ENCODE peak calls at places on chromosomes 5 and 9, in four cellular contexts. Y is A549, F is HepG2, C is K562. D is an unnamed sample.

GRCh38 chr5:109630109-109630508 is 59.6 kb upstream of the MAN2A1 start:
- DNase-seq in Y (no peak), F (no peak), C (no peak), D (no peak)

GRCh38 chr5:146813346-146813745 is 65.2 kb downstream of the PPP2R2B start:
- DNase-seq in Y (no peak), F (no peak), C (no peak), D (no peak)

GRCh38 chr5:176647870-176648466 is 684 bp downstream of the TSPAN17 start:
- DNase-seq in Y (no peak), F (no peak), C (peak), D (no peak)

GRCh38 chr5:51691538-51691937 is 308.3 kb downstream of the ISL1 start:
- DNase-seq in Y (no peak), F (no peak), C (no peak), D (no peak)

GRCh38 chr5:107601076-107601475 is 69.7 kb downstream of the EFNA5 start:
- DNase-seq in Y (no peak), F (no peak), C (no peak), D (no peak)

GRCh38 chr5:155631116-155631515 is 617.6 kb downstream of the KIF4B start:
- DNase-seq in Y (peak), F (no peak), C (no peak), D (no peak)

GRCh38 chr9:97645720-97646119 is 12.1 kb downstream of the NCBP1 start:
- DNase-seq in Y (no peak), F (no peak), C (no peak), D (no peak)

GRCh38 chr9:34370970-34371880 is 5.5 kb downstream of the MYORG start:
- DNase-seq in Y (no peak), F (no peak), C (no peak), D (no peak)

GRCh38 chr5:307306-307705 is 14.2 kb upstream of the AHRR start:
- DNase-seq in Y (no peak), F (no peak), C (no peak), D (no peak)

GRCh38 chr5:110900829-110901228 is 162.0 kb downstream of the SLC25A46 start:
- DNase-seq in Y (peak), F (no peak), C (no peak), D (no peak)

GRCh38 chr5:172909931-172910502 is 49.2 kb upstream of the RPL26L1 start:
- DNase-seq in Y (peak), F (no peak), C (no peak), D (no peak)

GRCh38 chr5:98929982-98930355 is 1.2 kb upstream of the CHD1 start:
- DNase-seq in Y (peak), F (no peak), C (no peak), D (no peak)

DNA sequence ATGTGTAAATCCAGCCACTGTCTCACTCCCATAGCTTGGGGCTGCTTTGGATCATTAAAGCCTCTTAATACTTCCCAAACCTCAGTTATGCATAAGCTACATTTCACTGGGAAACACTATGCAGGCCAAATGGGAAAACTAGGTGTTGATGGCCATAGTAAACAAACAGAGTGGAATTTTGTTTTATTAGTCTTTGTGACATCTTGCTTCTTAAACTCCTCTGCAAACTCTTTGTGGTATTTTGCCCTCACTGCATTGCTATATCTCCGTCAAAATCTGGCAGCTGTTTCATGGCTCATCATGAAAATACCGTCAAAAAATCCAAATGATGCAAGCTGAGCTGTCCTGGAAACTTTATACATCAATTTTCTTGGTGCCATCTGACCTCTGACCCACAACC is 167.2 kb upstream of the HMHB1 start:
- DNase-seq in Y (no peak), F (no peak), C (no peak), D (no peak)
- TF ChIP-seq POLR2AphosphoS2 in Y (no peak), F (no peak), C (no peak), D (no peak)

GRCh38 chr9:278651-279050 is 64.0 kb downstream of the DOCK8 start:
- DNase-seq in Y (no peak), F (no peak), C (no peak), D (no peak)
- TF ChIP-seq POLR2A in Y (no peak), F (no peak), C (no peak), D (no peak)

GRCh38 chr5:34498582-34498981 is 157.5 kb upstream of the RAI14 start:
- DNase-seq in Y (no peak), F (no peak), C (no peak), D (no peak)

GRCh38 chr5:34496258-34496657 is 159.9 kb upstream of the RAI14 start:
- DNase-seq in Y (no peak), F (no peak), C (no peak), D (no peak)

GRCh38 chr5:34495178-34495577 is 160.9 kb upstream of the RAI14 start:
- DNase-seq in Y (no peak), F (no peak), C (no peak), D (no peak)

GRCh38 chr5:34499001-34499734 is 157.0 kb upstream of the RAI14 start:
- DNase-seq in Y (peak), F (no peak), C (no peak), D (peak)

DNA sequence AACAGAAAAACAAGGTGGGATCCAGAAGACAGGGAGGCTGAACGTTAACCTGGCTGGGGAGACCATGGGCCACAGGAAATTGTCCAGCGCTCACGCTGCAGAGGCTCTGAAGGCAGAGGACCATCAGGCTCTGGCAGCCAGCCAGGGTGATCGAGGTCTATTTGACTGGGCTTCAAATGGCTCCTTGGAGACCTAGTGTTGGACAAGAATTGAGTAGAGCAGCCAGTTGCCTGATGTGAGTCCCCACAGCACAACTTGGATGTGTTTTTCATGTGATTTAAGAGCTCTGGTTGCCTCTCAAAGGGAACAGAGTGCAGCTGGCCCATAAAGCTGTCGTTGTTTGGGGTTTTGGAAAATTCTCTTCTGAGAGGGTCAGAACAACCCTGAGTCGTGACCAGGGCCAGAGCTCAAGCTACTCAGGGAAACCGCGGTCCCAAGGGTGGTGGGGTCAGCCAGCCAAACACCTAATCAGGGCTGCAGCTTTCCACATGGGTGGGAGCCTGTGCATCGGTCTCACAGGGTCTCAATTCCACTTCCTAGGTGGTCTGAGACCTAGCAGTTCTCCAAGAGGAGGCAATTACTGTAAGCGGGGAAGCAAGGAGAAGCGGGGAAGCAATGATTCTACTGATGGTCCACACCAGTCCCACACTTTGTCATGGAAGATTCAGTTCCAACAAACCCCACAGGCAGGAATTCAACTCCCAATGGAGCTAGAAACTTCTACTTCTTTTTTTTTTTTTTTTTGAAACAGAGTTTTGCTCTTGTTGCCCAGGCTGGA is 158.9 kb upstream of the RAI14 start:
- DNase-seq in Y (no peak), F (no peak), C (no peak), D (no peak)
- TF ChIP-seq USF2 in Y (no peak), F (no peak), C (no peak), D (no peak)

DNA sequence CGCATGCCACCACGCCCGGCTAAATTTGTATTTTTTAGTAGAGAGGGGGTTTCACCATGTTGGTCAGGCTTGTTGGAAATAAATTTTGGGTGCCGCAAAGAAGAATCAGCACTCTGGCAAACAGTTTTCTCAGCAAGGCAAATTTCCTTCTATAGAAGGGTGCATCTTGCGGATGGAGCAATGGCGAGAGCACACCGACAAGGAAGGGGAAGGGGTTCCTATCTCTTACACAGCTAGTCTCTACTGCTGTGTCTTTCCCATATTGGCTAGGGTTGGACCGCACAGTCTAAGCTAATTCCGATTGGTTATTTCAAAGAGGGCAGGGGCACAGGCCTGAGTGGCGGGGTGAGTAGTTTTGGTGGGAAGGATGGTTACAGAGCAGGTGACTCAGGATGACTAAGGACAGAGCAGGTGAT is 707 bp downstream of the GTF3C5 start:
- DNase-seq in Y (peak), F (no peak), C (no peak), D (no peak)
- TF ChIP-seq POLR2AphosphoS2 in Y (no peak), F (no peak), C (no peak), D (peak)

GRCh38 chr5:75387806-75388205 is 50.8 kb downstream of the HMGCR start:
- DNase-seq in Y (no peak), F (no peak), C (no peak), D (no peak)
- TF ChIP-seq POLR2A in Y (no peak), F (no peak), C (no peak), D (no peak)

GRCh38 chr9:104074876-104075275 is 19.2 kb upstream of the SMC2 start:
- DNase-seq in Y (peak), F (peak), C (no peak), D (no peak)
- TF ChIP-seq USF2 in Y (no peak), F (no peak), C (no peak), D (no peak)